ENCODE peak calls at places on chromosome 14, in six cellular contexts. Q is lower lobe of right lung, X is heart right ventricle, I is gastrocnemius medialis, Y is body of pancreas, G is substantia nigra. D is an unnamed sample.

GRCh38 chr14:72781476-72782181 is 112.3 kb downstream of the DPF3 start:
- DNase-seq in Q (no peak), X (no peak), I (no peak), Y (no peak), G (no peak), D (no peak)

GRCh38 chr14:53113992-53114391 is 39.1 kb downstream of the DDHD1 start:
- DNase-seq in Q (no peak), X (no peak), I (no peak), Y (no peak), G (no peak), D (no peak)

GRCh38 chr14:99875421-99875820 is 82.2 kb downstream of the EML1 start:
- DNase-seq in Q (no peak), X (no peak), I (no peak), Y (no peak), G (no peak), D (no peak)

GRCh38 chr14:53858344-53858682 is 98.3 kb downstream of the BMP4 start:
- DNase-seq in Q (no peak), X (no peak), I (no peak), Y (no peak), G (no peak), D (no peak)

GRCh38 chr14:67580336-67581230 is 19.5 kb downstream of the PIGH start:
- DNase-seq in Q (peak), X (no peak), I (no peak), Y (no peak), G (no peak), D (no peak)

GRCh38 chr14:24389266-24389855 is 9.4 kb upstream of the NYNRIN start:
- DNase-seq in Q (no peak), X (no peak), I (no peak), Y (no peak), G (no peak), D (no peak)

GRCh38 chr14:74510211-74510931 is 16.8 kb downstream of the ISCA2 start:
- DNase-seq in Q (peak), X (no peak), I (no peak), Y (no peak), G (no peak), D (no peak)

GRCh38 chr14:99143126-99143525 is 128.9 kb downstream of the BCL11B start:
- DNase-seq in Q (no peak), X (no peak), I (no peak), Y (no peak), G (no peak), D (no peak)

GRCh38 chr14:100586520-100587247 is 533 bp downstream of the BEGAIN start:
- DNase-seq in Q (peak), X (peak), I (no peak), Y (peak), G (no peak), D (no peak)

GRCh38 chr14:98594156-98594555 is 677.8 kb downstream of the BCL11B start:
- DNase-seq in Q (no peak), X (no peak), I (no peak), Y (no peak), G (no peak), D (no peak)

GRCh38 chr14:22846811-22847307 is 10.5 kb downstream of the MMP14 start:
- DNase-seq in Q (peak), X (no peak), I (no peak), Y (no peak), G (no peak), D (no peak)

GRCh38 chr14:44887596-44887955 is 74.2 kb downstream of the KLHL28 start:
- DNase-seq in Q (no peak), X (no peak), I (no peak), Y (no peak), G (no peak), D (no peak)

GRCh38 chr14:37597538-37598084 is 2.2 kb downstream of the TTC6 start:
- DNase-seq in Q (no peak), X (no peak), I (no peak), Y (peak), G (no peak), D (no peak)

GRCh38 chr14:50001146-50001998 is 108.5 kb downstream of the ARF6 start:
- DNase-seq in Q (peak), X (no peak), I (peak), Y (peak), G (no peak), D (no peak)

GRCh38 chr14:103336191-103336590 is 2.2 kb downstream of the EIF5 start:
- DNase-seq in Q (no peak), X (no peak), I (no peak), Y (no peak), G (no peak), D (no peak)

GRCh38 chr14:104888489-104889373 is 23.7 kb downstream of the CEP170B start:
- DNase-seq in Q (no peak), X (no peak), I (no peak), Y (peak), G (no peak), D (no peak)

GRCh38 chr14:103361868-103362267 is 23.3 kb upstream of the MARK3 start:
- DNase-seq in Q (no peak), X (no peak), I (no peak), Y (no peak), G (no peak), D (no peak)

GRCh38 chr14:73500360-73500759 is 9.6 kb downstream of the RIOX1 start:
- DNase-seq in Q (no peak), X (no peak), I (no peak), Y (no peak), G (no peak), D (no peak)

GRCh38 chr14:73059326-73059725 is 992 bp downstream of the RBM25 start:
- DNase-seq in Q (no peak), X (no peak), I (no peak), Y (no peak), G (no peak), D (no peak)

GRCh38 chr14:50926851-50927386 is 17.4 kb downstream of the PYGL start:
- DNase-seq in Q (no peak), X (no peak), I (no peak), Y (no peak), G (no peak), D (no peak)

GRCh38 chr14:68191567-68192321 is 372.2 kb downstream of the RAD51B start:
- DNase-seq in Q (no peak), X (no peak), I (peak), Y (peak), G (no peak), D (no peak)

GRCh38 chr14:100679707-100680438 is 46.8 kb upstream of the DLK1 start:
- DNase-seq in Q (no peak), X (peak), I (no peak), Y (no peak), G (no peak), D (no peak)

GRCh38 chr14:46018846-46019420 is 632.6 kb downstream of the RPL10L start:
- DNase-seq in Q (no peak), X (no peak), I (no peak), Y (no peak), G (no peak), D (no peak)
- H3K27ac ChIP-seq in Q (no peak), X (no peak), I (no peak), Y (no peak), G (no peak), D (no peak)

GRCh38 chr14:28577711-28578131 is 188.9 kb upstream of the FOXG1 start:
- DNase-seq in Q (no peak), X (no peak), I (no peak), Y (no peak), G (no peak), D (no peak)
- H3K27ac ChIP-seq in Q (no peak), X (no peak), I (no peak), Y (no peak), G (no peak), D (no peak)

GRCh38 chr14:61761557-61761956 is 663 bp upstream of the SNAPC1 start:
- DNase-seq in Q (no peak), X (no peak), I (no peak), Y (no peak), G (no peak), D (no peak)

GRCh38 chr14:61765225-61765943 is 3.2 kb downstream of the SNAPC1 start:
- DNase-seq in Q (no peak), X (no peak), I (no peak), Y (no peak), G (no peak), D (no peak)

GRCh38 chr14:61766136-61766535 is 3.9 kb downstream of the SNAPC1 start:
- DNase-seq in Q (no peak), X (no peak), I (no peak), Y (no peak), G (no peak), D (no peak)

GRCh38 chr14:61761959-61762786 is at the start of gene SNAPC1:
- DNase-seq in Q (peak), X (peak), I (peak), Y (peak), G (peak), D (peak)

GRCh38 chr14:61764342-61765122 is 2.3 kb downstream of the SNAPC1 start:
- DNase-seq in Q (no peak), X (no peak), I (no peak), Y (no peak), G (no peak), D (no peak)
- H3K27ac ChIP-seq in Q (no peak), X (peak), I (peak), Y (no peak), G (no peak), D (no peak)

DNA sequence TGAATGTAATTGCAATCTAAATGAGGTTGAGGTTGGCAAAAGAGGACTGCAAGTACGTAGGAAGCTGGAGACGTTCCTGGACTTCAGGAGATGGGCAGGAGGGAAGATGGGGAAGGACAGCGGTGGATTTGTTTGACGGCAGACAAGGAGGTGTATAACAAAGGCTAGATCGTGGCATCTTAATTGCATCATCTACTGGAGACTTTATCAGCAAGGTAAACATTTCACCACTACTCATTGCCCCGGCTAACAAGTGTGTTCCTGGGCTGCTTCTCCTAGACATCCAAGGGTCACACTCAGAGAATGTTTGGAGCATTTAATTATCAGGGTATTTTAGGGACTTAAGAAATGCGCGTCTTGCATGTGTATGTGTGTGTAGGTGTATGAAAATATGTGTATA is 128.5 kb downstream of the KCNK10 start:
- DNase-seq in Q (no peak), X (no peak), I (no peak), Y (no peak), G (no peak), D (no peak)
- H3K27ac ChIP-seq in Q (no peak), X (no peak), I (no peak), Y (no peak), G (no peak), D (no peak)

GRCh38 chr14:70188608-70189540 is at the start of gene SLC8A3:
- DNase-seq in Q (no peak), X (no peak), I (peak), Y (peak), G (no peak), D (peak)
- H3K27ac ChIP-seq in Q (no peak), X (no peak), I (peak), Y (no peak), G (no peak), D (no peak)

DNA sequence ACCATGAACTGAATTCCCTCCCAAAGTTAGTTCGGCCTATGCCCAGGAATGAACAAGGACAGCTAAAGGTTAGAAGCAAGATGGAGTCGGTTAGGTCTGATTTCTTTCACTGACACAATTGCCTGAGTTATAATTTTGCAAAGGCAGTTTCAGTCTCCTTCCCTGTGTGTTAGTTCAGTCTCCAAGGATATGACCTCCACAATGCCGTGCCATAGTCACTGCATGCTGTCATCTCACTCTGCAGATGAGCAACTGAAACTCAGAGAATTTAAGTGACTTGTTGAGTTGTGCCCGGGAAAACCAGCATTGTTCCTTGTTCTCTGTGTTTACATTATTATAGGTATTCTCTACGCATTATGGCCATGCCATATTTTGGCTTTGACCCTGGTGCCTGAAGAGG is 10.1 kb upstream of the SERPINA1 start:
- DNase-seq in Q (no peak), X (no peak), I (no peak), Y (no peak), G (no peak), D (no peak)
- H3K27ac ChIP-seq in Q (no peak), X (no peak), I (no peak), Y (peak), G (no peak), D (no peak)

GRCh38 chr14:64718762-64719161 is 14.5 kb downstream of the PLEKHG3 start:
- DNase-seq in Q (no peak), X (no peak), I (no peak), Y (peak), G (no peak), D (no peak)

GRCh38 chr14:64721899-64722298 is 17.7 kb downstream of the PLEKHG3 start:
- DNase-seq in Q (no peak), X (no peak), I (no peak), Y (no peak), G (no peak), D (no peak)

GRCh38 chr14:64719601-64720000 is 15.4 kb downstream of the PLEKHG3 start:
- DNase-seq in Q (no peak), X (no peak), I (no peak), Y (peak), G (no peak), D (no peak)

GRCh38 chr14:64721391-64721791 is 17.2 kb downstream of the PLEKHG3 start:
- DNase-seq in Q (no peak), X (no peak), I (no peak), Y (peak), G (peak), D (no peak)

GRCh38 chr14:64720190-64720589 is 16.0 kb downstream of the PLEKHG3 start:
- DNase-seq in Q (no peak), X (no peak), I (no peak), Y (peak), G (no peak), D (no peak)
- H3K27ac ChIP-seq in Q (peak), X (peak), I (peak), Y (peak), G (peak), D (peak)

GRCh38 chr14:35403085-35403396 is 1.5 kb downstream of the NFKBIA start:
- DNase-seq in Q (peak), X (peak), I (peak), Y (peak), G (no peak), D (no peak)
- H3K27ac ChIP-seq in Q (peak), X (peak), I (peak), Y (peak), G (peak), D (peak)

GRCh38 chr14:91233936-91234790 is 10.3 kb downstream of the GPR68 start:
- DNase-seq in Q (peak), X (peak), I (no peak), Y (no peak), G (no peak), D (no peak)

GRCh38 chr14:91232052-91232451 is 12.5 kb downstream of the GPR68 start:
- DNase-seq in Q (no peak), X (no peak), I (no peak), Y (no peak), G (no peak), D (no peak)

GRCh38 chr14:91234791-91235114 is 9.8 kb downstream of the GPR68 start:
- DNase-seq in Q (no peak), X (no peak), I (no peak), Y (no peak), G (no peak), D (no peak)

GRCh38 chr14:91231446-91231845 is 13.1 kb downstream of the GPR68 start:
- DNase-seq in Q (no peak), X (no peak), I (no peak), Y (no peak), G (no peak), D (no peak)

GRCh38 chr14:91232631-91233030 is 11.9 kb downstream of the GPR68 start:
- DNase-seq in Q (no peak), X (no peak), I (no peak), Y (no peak), G (no peak), D (no peak)
- H3K27ac ChIP-seq in Q (peak), X (peak), I (no peak), Y (no peak), G (no peak), D (no peak)

DNA sequence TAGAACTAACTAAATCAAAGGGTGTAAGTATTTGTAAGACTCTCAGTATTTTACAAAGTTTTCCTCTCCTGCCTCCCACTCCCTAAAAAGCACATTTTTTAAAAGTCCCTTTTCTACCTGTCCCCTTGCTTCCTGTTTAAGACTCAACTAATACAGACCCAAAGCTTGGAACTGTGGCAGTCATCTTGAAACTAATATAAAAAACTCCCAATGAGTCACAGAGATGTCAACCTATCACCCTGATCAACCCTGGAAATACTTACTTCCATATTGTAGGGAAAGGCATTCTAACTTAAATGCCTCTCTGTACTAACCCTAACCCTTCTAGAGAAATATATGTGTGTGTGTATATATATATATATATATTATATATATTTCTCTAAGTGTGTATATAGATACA is 184.8 kb downstream of the SPTSSA start:
- DNase-seq in Q (no peak), X (no peak), I (no peak), Y (no peak), G (no peak), D (no peak)
- H3K27ac ChIP-seq in Q (no peak), X (no peak), I (no peak), Y (no peak), G (no peak), D (no peak)

D was measured in caudate nucleus.